ENCODE peak calls at places on chromosome 14, in eight cellular contexts. O is activated CD4-positive, alpha-beta T cell treated with anti-CD3 and anti-CD28 coated beads, Interleukin-2, amount 10 ng/mL, durations not matched to agents 7 days and 5 days; Q is mucosa of gallbladder; R is smooth muscle cell of the brain vasculature; B is progenitor cell of endocrine pancreas; V is fibroblast of the conjunctiva; H is pancreas; G is tibial artery. L is an unnamed sample.

GRCh38 chr14:32710351-32711102 is 228.2 kb upstream of the NPAS3 start:
- DNase-seq in V (no peak), R (no peak), Q (no peak), B (no peak), H (no peak), G (no peak), O (no peak), L (no peak)

GRCh38 chr14:37681486-37681885 is 86.1 kb downstream of the TTC6 start:
- DNase-seq in O (no peak), B (no peak), R (no peak), V (no peak), H (no peak), G (no peak), Q (no peak), L (no peak)

GRCh38 chr14:44833376-44833775 is 128.4 kb downstream of the KLHL28 start:
- DNase-seq in G (no peak), V (peak), H (no peak), Q (no peak), R (no peak), O (no peak), B (no peak), L (no peak)

GRCh38 chr14:92615451-92615850 is 101.9 kb downstream of the RIN3 start:
- DNase-seq in R (no peak), G (no peak), O (peak), H (no peak), V (no peak), Q (no peak), B (no peak), L (no peak)

GRCh38 chr14:49173765-49174373 is 412.3 kb downstream of the RPS29 start:
- DNase-seq in V (peak), B (peak), R (peak), O (peak), H (peak), G (no peak), Q (peak), L (no peak)

GRCh38 chr14:95979339-95980042 is 59.7 kb upstream of the C14orf132 start:
- DNase-seq in Q (no peak), G (no peak), V (no peak), H (no peak), B (no peak), O (no peak), R (no peak), L (no peak)

GRCh38 chr14:104383931-104384775 is 195.4 kb upstream of the C14orf180 start:
- DNase-seq in G (peak), B (no peak), Q (no peak), O (no peak), V (no peak), R (no peak), H (no peak), L (peak)

GRCh38 chr14:97705976-97706375 is 908.8 kb downstream of the VRK1 start:
- DNase-seq in Q (no peak), V (no peak), O (no peak), G (no peak), B (no peak), H (no peak), R (no peak), L (no peak)

GRCh38 chr14:61530896-61531295 is 164.4 kb upstream of the HIF1A start:
- DNase-seq in G (no peak), B (no peak), Q (no peak), R (no peak), V (no peak), O (no peak), H (no peak), L (no peak)

GRCh38 chr14:39266589-39266870 is 32.8 kb downstream of the MIA2 start:
- DNase-seq in G (peak), R (no peak), O (peak), B (peak), H (no peak), Q (peak), V (no peak), L (peak)

GRCh38 chr14:36167431-36167830 is 9.1 kb downstream of the PTCSC3 start:
- DNase-seq in Q (no peak), R (no peak), B (no peak), O (no peak), H (no peak), G (no peak), V (no peak), L (no peak)

GRCh38 chr14:20904393-20905029 is 13.3 kb downstream of the RNASE3 start:
- DNase-seq in G (no peak), B (no peak), V (no peak), H (no peak), Q (no peak), R (no peak), O (no peak), L (peak)

GRCh38 chr14:89264196-89264800 is 152.7 kb downstream of the FOXN3 start:
- DNase-seq in H (no peak), V (no peak), O (no peak), R (no peak), G (no peak), B (no peak), Q (no peak), L (no peak)

GRCh38 chr14:98952595-98953325 is 319.2 kb downstream of the BCL11B start:
- DNase-seq in B (no peak), G (no peak), H (no peak), O (no peak), Q (no peak), V (peak), R (no peak), L (no peak)

GRCh38 chr14:103001651-103002396 is 55.5 kb downstream of the CDC42BPB start:
- DNase-seq in G (no peak), B (no peak), Q (no peak), V (no peak), O (no peak), R (no peak), H (no peak), L (peak)

GRCh38 chr14:91284146-91284790 is 39.8 kb upstream of the GPR68 start:
- DNase-seq in Q (no peak), R (no peak), V (peak), O (no peak), G (no peak), H (no peak), B (no peak), L (no peak)

GRCh38 chr14:81161088-81161487 is 59.7 kb downstream of the GTF2A1 start:
- DNase-seq in B (no peak), G (no peak), O (no peak), R (no peak), V (no peak), H (no peak), Q (no peak), L (no peak)

L was measured in Right ventricle myocardium inferior.